ENCODE peak calls at places on chromosomes 1 and 21, in six cellular contexts. W, N, O, T, R and K are unnamed samples.

GRCh38 chr1:31795801-31796621 is 19.8 kb downstream of the SPOCD1 start:
- DNase-seq in N (no peak), T (no peak), O (no peak), R (no peak), W (no peak), K (peak; percentile 9)

GRCh38 chr21:38401527-38401926 is 96.8 kb downstream of the ERG start:
- DNase-seq in T (no peak), O (no peak), R (no peak), N (no peak), W (no peak), K (no peak)

GRCh38 chr1:217524787-217525520 is 105.9 kb downstream of the GPATCH2 start:
- DNase-seq in T (no peak), N (no peak), O (no peak), R (no peak), W (no peak), K (no peak)

GRCh38 chr1:67126111-67126746 is 8.5 kb downstream of the C1orf141 start:
- DNase-seq in W (no peak), T (no peak), O (no peak), R (no peak), N (no peak), K (peak; percentile 19)

GRCh38 chr1:203769505-203770343 is 4.7 kb downstream of the LAX1 start:
- DNase-seq in T (peak; percentile 98), R (no peak), N (peak; percentile 84), W (no peak), O (no peak), K (no peak)

GRCh38 chr1:77948841-77949424 is 29.9 kb downstream of the FUBP1 start:
- DNase-seq in W (no peak), T (no peak), R (no peak), N (no peak), O (peak; percentile 32), K (no peak)

GRCh38 chr1:212328248-212328647 is 43.0 kb downstream of the PPP2R5A start:
- DNase-seq in N (no peak), W (no peak), T (no peak), R (no peak), O (no peak), K (no peak)

GRCh38 chr1:117897551-117897950 is 31.9 kb downstream of the GDAP2 start:
- DNase-seq in O (no peak), T (no peak), W (no peak), N (no peak), R (no peak), K (no peak)

GRCh38 chr21:26506951-26507350 is 66.1 kb downstream of the CYYR1 start:
- DNase-seq in O (no peak), N (no peak), W (no peak), T (no peak), R (no peak), K (no peak)

GRCh38 chr1:85048296-85049064 is at the start of gene MCOLN3:
- DNase-seq in R (peak; percentile 64), O (peak; percentile 77), N (peak; percentile 83), T (no peak), W (peak; percentile 31), K (peak; percentile 82)

GRCh38 chr1:43822040-43822439 is 111.6 kb upstream of the ARTN start:
- DNase-seq in O (no peak), N (no peak), T (no peak), R (no peak), W (no peak), K (no peak)

GRCh38 chr1:24793762-24794161 is 48.5 kb downstream of the CLIC4 start:
- DNase-seq in O (no peak), N (no peak), T (no peak), W (no peak), R (no peak), K (no peak)

GRCh38 chr1:89174491-89174890 is 1.3 kb downstream of the GBP7 start:
- DNase-seq in T (no peak), W (no peak), O (no peak), N (no peak), R (no peak), K (no peak)

GRCh38 chr1:36922593-36923251 is 111.6 kb downstream of the GRIK3 start:
- DNase-seq in R (no peak), N (no peak), W (no peak), T (no peak), O (no peak), K (peak; percentile 57)

GRCh38 chr1:239954836-239955235 is 136.8 kb upstream of the FMN2 start:
- DNase-seq in N (no peak), W (no peak), O (no peak), R (no peak), T (no peak), K (no peak)

GRCh38 chr1:239951518-239952130 is 140.1 kb upstream of the FMN2 start:
- DNase-seq in R (no peak), O (peak; percentile 89), W (peak; percentile 39), N (no peak), T (peak; percentile 60), K (peak; percentile 67)

GRCh38 chr1:239955431-239955830 is 136.3 kb upstream of the FMN2 start:
- DNase-seq in O (no peak), W (no peak), T (no peak), N (no peak), R (no peak), K (no peak)

GRCh38 chr1:239956230-239956629 is 135.5 kb upstream of the FMN2 start:
- DNase-seq in W (no peak), N (no peak), R (no peak), T (no peak), O (no peak), K (no peak)

GRCh38 chr1:239952348-239953307 is 139.1 kb upstream of the FMN2 start:
- DNase-seq in R (no peak), N (no peak), W (no peak), T (no peak), O (peak; percentile 9), K (peak; percentile 69)
- H3K4me3 ChIP-seq in R (no peak overlapping the region), N (no peak overlapping the region), W (no peak overlapping the region), T (no peak overlapping the region), O (no peak overlapping the region), K (no peak overlapping the region)

DNA sequence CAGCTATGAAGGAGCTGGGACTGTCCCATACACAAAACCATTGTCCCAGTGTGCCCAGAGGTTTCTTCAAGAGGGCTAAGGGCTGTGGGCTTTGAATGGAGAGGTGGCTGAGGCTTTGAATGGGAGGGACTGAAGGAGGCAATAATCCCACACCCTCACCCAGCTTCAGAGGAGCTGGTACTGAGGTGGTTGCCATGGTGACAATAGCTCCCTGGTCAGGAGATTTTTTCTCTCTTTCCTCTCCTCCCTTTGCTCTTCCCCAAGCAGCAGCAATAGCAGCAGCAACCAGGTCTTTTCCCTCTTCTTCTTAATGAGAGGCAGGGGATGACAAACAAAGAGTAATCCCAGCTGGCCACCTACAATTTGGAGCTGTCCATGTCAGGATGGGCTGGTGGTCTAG is 1.6 kb downstream of the HPCAL4 start:
- DNase-seq in N (no peak), R (no peak), O (peak; percentile 57), W (no peak), T (no peak), K (peak; percentile 14)
- H3K27me3 ChIP-seq in N (peaks cover 44% of the 10 kb centered on the region), R (no peaks in the 10 kb centered on the region), O (peaks cover 100% of the 10 kb centered on the region), W (no peaks in the 10 kb centered on the region), T (peaks cover 56% of the 10 kb centered on the region), K (peaks cover 93% of the 10 kb centered on the region)

GRCh38 chr1:225765982-225766674 is 11.5 kb upstream of the SRP9 start:
- DNase-seq in R (no peak), T (no peak), W (no peak), O (no peak), N (no peak), K (no peak)

GRCh38 chr1:225762444-225762843 is 15.2 kb upstream of the SRP9 start:
- DNase-seq in N (no peak), R (no peak), O (no peak), W (no peak), T (no peak), K (no peak)

GRCh38 chr1:225766967-225767413 is 10.6 kb upstream of the SRP9 start:
- DNase-seq in O (no peak), N (no peak), T (no peak), R (no peak), W (no peak), K (no peak)

GRCh38 chr1:225762002-225762441 is 15.6 kb upstream of the SRP9 start:
- DNase-seq in R (no peak), N (no peak), W (no peak), O (no peak), T (no peak), K (no peak)

GRCh38 chr1:225763815-225764548 is 13.6 kb upstream of the SRP9 start:
- DNase-seq in R (no peak), W (no peak), T (no peak), N (no peak), O (no peak), K (no peak)
- H3K4me3 ChIP-seq in R (no peak overlapping the region), W (no peak overlapping the region), T (no peak overlapping the region), N (no peak overlapping the region), O (no peak overlapping the region), K (no peak overlapping the region)

GRCh38 chr1:181094813-181095212 is 6.3 kb downstream of the IER5 start:
- DNase-seq in O (peak; percentile 42), T (no peak), R (no peak), N (no peak), W (no peak), K (no peak)
- H3K27me3 ChIP-seq in O (peaks cover 28% of the 10 kb centered on the region), T (no peaks in the 10 kb centered on the region), R (no peaks in the 10 kb centered on the region), N (no peaks in the 10 kb centered on the region), W (no peaks in the 10 kb centered on the region), K (peaks cover 53% of the 10 kb centered on the region)